ENCODE peak calls at places on chromosome 19, in nine cellular contexts. One of them, this sample, is unnamed.

GRCh38 chr19:37867831-37868230 is 38.6 kb downstream of the WDR87 start:
- DNase-seq in colonic mucosa: no peak
- DNase-seq in heart right ventricle: no peak
- DNase-seq in mucosa of descending colon: peak; percentile 4
- DNase-seq in AG04450: peak; percentile 53
- DNase-seq in neural progenitor cell: no peak
- DNase-seq in upper lobe of left lung: no peak
- DNase-seq in hepatocyte: peak; percentile 18
- DNase-seq in body of pancreas: no peak
- DNase-seq in this sample: no peak

GRCh38 chr19:34428549-34429285 is 536 bp downstream of the UBA2 start:
- DNase-seq in colonic mucosa: no peak
- DNase-seq in heart right ventricle: peak; percentile 51
- DNase-seq in mucosa of descending colon: peak; percentile 44
- DNase-seq in AG04450: no peak
- DNase-seq in neural progenitor cell: peak; percentile 61
- DNase-seq in upper lobe of left lung: peak; percentile 31
- DNase-seq in hepatocyte: peak; percentile 58
- DNase-seq in body of pancreas: peak; percentile 17
- DNase-seq in this sample: peak; percentile 43

GRCh38 chr19:1608414-1609391 is 3.4 kb upstream of the UQCR11 start:
- DNase-seq in colonic mucosa: no peak
- DNase-seq in heart right ventricle: no peak
- DNase-seq in mucosa of descending colon: peak; percentile 43
- DNase-seq in AG04450: no peak
- DNase-seq in neural progenitor cell: no peak
- DNase-seq in upper lobe of left lung: no peak
- DNase-seq in hepatocyte: no peak
- DNase-seq in body of pancreas: no peak
- DNase-seq in this sample: peak; percentile 49

GRCh38 chr19:4456566-4456842 is 1.1 kb downstream of the UBXN6 start:
- DNase-seq in colonic mucosa: peak; percentile 45
- DNase-seq in heart right ventricle: no peak
- DNase-seq in mucosa of descending colon: no peak
- DNase-seq in AG04450: no peak
- DNase-seq in neural progenitor cell: peak; percentile 53
- DNase-seq in upper lobe of left lung: peak; percentile 55
- DNase-seq in hepatocyte: peak; percentile 86
- DNase-seq in body of pancreas: peak; percentile 35
- DNase-seq in this sample: no peak

GRCh38 chr19:1370579-1371361 is 12.9 kb upstream of the NDUFS7 start:
- DNase-seq in colonic mucosa: no peak
- DNase-seq in heart right ventricle: no peak
- DNase-seq in mucosa of descending colon: no peak
- DNase-seq in AG04450: no peak
- DNase-seq in neural progenitor cell: no peak
- DNase-seq in upper lobe of left lung: no peak
- DNase-seq in hepatocyte: no peak
- DNase-seq in body of pancreas: no peak
- DNase-seq in this sample: no peak

GRCh38 chr19:43316591-43317319 is 36.7 kb upstream of the CD177 start:
- DNase-seq in colonic mucosa: peak; percentile 54
- DNase-seq in heart right ventricle: no peak
- DNase-seq in mucosa of descending colon: peak; percentile 48
- DNase-seq in AG04450: no peak
- DNase-seq in neural progenitor cell: peak; percentile 91
- DNase-seq in upper lobe of left lung: no peak
- DNase-seq in hepatocyte: peak; percentile 83
- DNase-seq in body of pancreas: no peak
- DNase-seq in this sample: no peak

GRCh38 chr19:1065606-1066109 is 1.3 kb upstream of the ARHGAP45 start:
- DNase-seq in colonic mucosa: peak; percentile 78
- DNase-seq in heart right ventricle: no peak
- DNase-seq in mucosa of descending colon: peak; percentile 68
- DNase-seq in AG04450: no peak
- DNase-seq in neural progenitor cell: no peak
- DNase-seq in upper lobe of left lung: peak; percentile 83
- DNase-seq in hepatocyte: peak; percentile 75
- DNase-seq in body of pancreas: no peak
- DNase-seq in this sample: no peak

GRCh38 chr19:3145909-3146676 is 10.3 kb downstream of the GNA15 start:
- DNase-seq in colonic mucosa: no peak
- DNase-seq in heart right ventricle: no peak
- DNase-seq in mucosa of descending colon: no peak
- DNase-seq in AG04450: no peak
- DNase-seq in neural progenitor cell: peak; percentile 1
- DNase-seq in upper lobe of left lung: peak; percentile 69
- DNase-seq in hepatocyte: no peak
- DNase-seq in body of pancreas: peak; percentile 59
- DNase-seq in this sample: no peak

GRCh38 chr19:34678421-34678820 is 943 bp downstream of the ZNF302 start:
- DNase-seq in colonic mucosa: no peak
- DNase-seq in heart right ventricle: no peak
- DNase-seq in mucosa of descending colon: peak; percentile 12
- DNase-seq in AG04450: no peak
- DNase-seq in neural progenitor cell: no peak
- DNase-seq in upper lobe of left lung: no peak
- DNase-seq in hepatocyte: no peak
- DNase-seq in body of pancreas: peak; percentile 68
- DNase-seq in this sample: no peak

GRCh38 chr19:48239582-48240141 is 16.1 kb downstream of the CARD8 start:
- DNase-seq in colonic mucosa: no peak
- DNase-seq in heart right ventricle: no peak
- DNase-seq in mucosa of descending colon: no peak
- DNase-seq in AG04450: no peak
- DNase-seq in neural progenitor cell: no peak
- DNase-seq in upper lobe of left lung: no peak
- DNase-seq in hepatocyte: no peak
- DNase-seq in body of pancreas: no peak
- DNase-seq in this sample: no peak

GRCh38 chr19:45676851-45677263 is 8.8 kb downstream of the GIPR start:
- DNase-seq in colonic mucosa: peak; percentile 37
- DNase-seq in heart right ventricle: no peak
- DNase-seq in mucosa of descending colon: peak; percentile 50
- DNase-seq in AG04450: no peak
- DNase-seq in neural progenitor cell: no peak
- DNase-seq in upper lobe of left lung: peak; percentile 37
- DNase-seq in hepatocyte: peak; percentile 49
- DNase-seq in body of pancreas: peak; percentile 59
- DNase-seq in this sample: peak; percentile 44

GRCh38 chr19:2573916-2574315 is 98.0 kb downstream of the GADD45B start:
- DNase-seq in colonic mucosa: no peak
- DNase-seq in heart right ventricle: no peak
- DNase-seq in mucosa of descending colon: no peak
- DNase-seq in AG04450: no peak
- DNase-seq in neural progenitor cell: no peak
- DNase-seq in upper lobe of left lung: no peak
- DNase-seq in hepatocyte: no peak
- DNase-seq in body of pancreas: no peak
- DNase-seq in this sample: no peak

GRCh38 chr19:10116085-10116865 is 3.4 kb downstream of the EIF3G start:
- DNase-seq in colonic mucosa: no peak
- DNase-seq in heart right ventricle: no peak
- DNase-seq in mucosa of descending colon: no peak
- DNase-seq in AG04450: no peak
- DNase-seq in neural progenitor cell: no peak
- DNase-seq in upper lobe of left lung: no peak
- DNase-seq in hepatocyte: no peak
- DNase-seq in body of pancreas: no peak
- DNase-seq in this sample: no peak

GRCh38 chr19:38727868-38728660 is 16.2 kb downstream of the CAPN12 start:
- DNase-seq in colonic mucosa: no peak
- DNase-seq in heart right ventricle: no peak
- DNase-seq in mucosa of descending colon: no peak
- DNase-seq in AG04450: no peak
- DNase-seq in neural progenitor cell: no peak
- DNase-seq in upper lobe of left lung: no peak
- DNase-seq in hepatocyte: peak; percentile 62
- DNase-seq in body of pancreas: peak; percentile 5
- DNase-seq in this sample: no peak

GRCh38 chr19:7748756-7749155 is 1.4 kb upstream of the CD209 start:
- DNase-seq in colonic mucosa: no peak
- DNase-seq in heart right ventricle: no peak
- DNase-seq in mucosa of descending colon: no peak
- DNase-seq in AG04450: no peak
- DNase-seq in neural progenitor cell: no peak
- DNase-seq in upper lobe of left lung: no peak
- DNase-seq in hepatocyte: no peak
- DNase-seq in body of pancreas: peak; percentile 30
- DNase-seq in this sample: no peak

GRCh38 chr19:33193864-33194362 is at the start of gene LRP3:
- DNase-seq in colonic mucosa: peak; percentile 41
- DNase-seq in heart right ventricle: peak; percentile 59
- DNase-seq in mucosa of descending colon: peak; percentile 27
- DNase-seq in AG04450: no peak
- DNase-seq in neural progenitor cell: peak; percentile 84
- DNase-seq in upper lobe of left lung: peak; percentile 48
- DNase-seq in hepatocyte: peak; percentile 83
- DNase-seq in body of pancreas: peak; percentile 54
- DNase-seq in this sample: no peak

GRCh38 chr19:14561832-14562351 is 10.0 kb downstream of the NDUFB7 start:
- DNase-seq in colonic mucosa: no peak
- DNase-seq in heart right ventricle: peak; percentile 57
- DNase-seq in mucosa of descending colon: no peak
- DNase-seq in AG04450: no peak
- DNase-seq in neural progenitor cell: no peak
- DNase-seq in upper lobe of left lung: no peak
- DNase-seq in hepatocyte: peak; percentile 18
- DNase-seq in body of pancreas: peak; percentile 34
- DNase-seq in this sample: no peak

GRCh38 chr19:45638930-45639729 is at the start of gene EML2:
- DNase-seq in colonic mucosa: peak; percentile 78
- DNase-seq in heart right ventricle: peak; percentile 55
- DNase-seq in mucosa of descending colon: peak; percentile 80
- DNase-seq in AG04450: no peak
- DNase-seq in neural progenitor cell: peak; percentile 94
- DNase-seq in upper lobe of left lung: peak; percentile 72
- DNase-seq in hepatocyte: peak; percentile 79
- DNase-seq in body of pancreas: peak; percentile 58
- DNase-seq in this sample: peak; percentile 69

GRCh38 chr19:47273313-47274070 is 1.2 kb upstream of the INAFM1 start:
- DNase-seq in colonic mucosa: peak; percentile 97
- DNase-seq in heart right ventricle: peak; percentile 91
- DNase-seq in mucosa of descending colon: peak; percentile 97
- DNase-seq in AG04450: peak; percentile 77
- DNase-seq in neural progenitor cell: peak; percentile 96
- DNase-seq in upper lobe of left lung: peak; percentile 96
- DNase-seq in hepatocyte: peak; percentile 97
- DNase-seq in body of pancreas: peak; percentile 94
- DNase-seq in this sample: peak; percentile 92

GRCh38 chr19:49590971-49591730 is at the start of gene PRR12:
- DNase-seq in colonic mucosa: peak; percentile 65
- DNase-seq in heart right ventricle: peak; percentile 68
- DNase-seq in mucosa of descending colon: peak; percentile 65
- DNase-seq in AG04450: peak; percentile 32
- DNase-seq in neural progenitor cell: peak; percentile 88
- DNase-seq in upper lobe of left lung: peak; percentile 50
- DNase-seq in hepatocyte: peak; percentile 80
- DNase-seq in body of pancreas: peak; percentile 68
- DNase-seq in this sample: peak; percentile 83

GRCh38 chr19:8194528-8195275 is 14.5 kb upstream of the CERS4 start:
- DNase-seq in colonic mucosa: peak; percentile 30
- DNase-seq in heart right ventricle: peak; percentile 20
- DNase-seq in mucosa of descending colon: peak; percentile 33
- DNase-seq in AG04450: no peak
- DNase-seq in neural progenitor cell: no peak
- DNase-seq in upper lobe of left lung: peak; percentile 37
- DNase-seq in hepatocyte: no peak
- DNase-seq in body of pancreas: no peak
- DNase-seq in this sample: peak; percentile 84

GRCh38 chr19:13153627-13154240 is 3.5 kb downstream of the IER2 start:
- DNase-seq in colonic mucosa: peak; percentile 42
- DNase-seq in heart right ventricle: peak; percentile 49
- DNase-seq in mucosa of descending colon: peak; percentile 41
- DNase-seq in AG04450: no peak
- DNase-seq in neural progenitor cell: no peak
- DNase-seq in upper lobe of left lung: no peak
- DNase-seq in hepatocyte: peak; percentile 59
- DNase-seq in body of pancreas: peak; percentile 60
- DNase-seq in this sample: peak; percentile 78
- TF ChIP-seq CTCF in colonic mucosa: no peak
- TF ChIP-seq CTCF in heart right ventricle: peak; percentile 22
- TF ChIP-seq CTCF in mucosa of descending colon: no peak
- TF ChIP-seq CTCF in AG04450: peak; percentile 12
- TF ChIP-seq CTCF in neural progenitor cell: peak; percentile 22
- TF ChIP-seq CTCF in upper lobe of left lung: no peak
- TF ChIP-seq CTCF in hepatocyte: peak; percentile 12
- TF ChIP-seq CTCF in body of pancreas: no peak
- TF ChIP-seq CTCF in this sample: peak; percentile 19

GRCh38 chr19:55993492-55993891 is 6.9 kb downstream of the NLRP5 start:
- DNase-seq in colonic mucosa: no peak
- DNase-seq in heart right ventricle: no peak
- DNase-seq in mucosa of descending colon: no peak
- DNase-seq in AG04450: no peak
- DNase-seq in neural progenitor cell: no peak
- DNase-seq in upper lobe of left lung: no peak
- DNase-seq in hepatocyte: no peak
- DNase-seq in body of pancreas: no peak
- DNase-seq in this sample: no peak
- H3K9me3 ChIP-seq in colonic mucosa: no peaks in the 10 kb centered on the region
- H3K9me3 ChIP-seq in heart right ventricle: no peaks in the 10 kb centered on the region
- H3K9me3 ChIP-seq in mucosa of descending colon: no peaks in the 10 kb centered on the region
- H3K9me3 ChIP-seq in AG04450: peaks cover 17% of the 10 kb centered on the region
- H3K9me3 ChIP-seq in neural progenitor cell: peaks cover 5% of the 10 kb centered on the region
- H3K9me3 ChIP-seq in upper lobe of left lung: no peaks in the 10 kb centered on the region
- H3K9me3 ChIP-seq in hepatocyte: no peaks in the 10 kb centered on the region
- H3K9me3 ChIP-seq in body of pancreas: no peaks in the 10 kb centered on the region
- H3K9me3 ChIP-seq in this sample: peaks cover 6% of the 10 kb centered on the region

GRCh38 chr19:18433039-18433691 is 4.8 kb downstream of the ISYNA1 start:
- DNase-seq in colonic mucosa: no peak
- DNase-seq in heart right ventricle: no peak
- DNase-seq in mucosa of descending colon: no peak
- DNase-seq in AG04450: no peak
- DNase-seq in neural progenitor cell: peak; percentile 50
- DNase-seq in upper lobe of left lung: no peak
- DNase-seq in hepatocyte: no peak
- DNase-seq in body of pancreas: no peak
- DNase-seq in this sample: peak; percentile 38
- TF ChIP-seq CTCF in colonic mucosa: no peak
- TF ChIP-seq CTCF in heart right ventricle: no peak
- TF ChIP-seq CTCF in mucosa of descending colon: no peak
- TF ChIP-seq CTCF in AG04450: no peak
- TF ChIP-seq CTCF in neural progenitor cell: no peak
- TF ChIP-seq CTCF in upper lobe of left lung: no peak
- TF ChIP-seq CTCF in hepatocyte: no peak
- TF ChIP-seq CTCF in body of pancreas: no peak
- TF ChIP-seq CTCF in this sample: no peak

GRCh38 chr19:55801416-55801815 is 30.4 kb downstream of the NLRP11 start:
- DNase-seq in colonic mucosa: no peak
- DNase-seq in heart right ventricle: no peak
- DNase-seq in mucosa of descending colon: no peak
- DNase-seq in AG04450: no peak
- DNase-seq in neural progenitor cell: no peak
- DNase-seq in upper lobe of left lung: no peak
- DNase-seq in hepatocyte: no peak
- DNase-seq in body of pancreas: no peak
- DNase-seq in this sample: peak; percentile 57
- H3K9me3 ChIP-seq in colonic mucosa: no peaks in the 10 kb centered on the region
- H3K9me3 ChIP-seq in heart right ventricle: no peaks in the 10 kb centered on the region
- H3K9me3 ChIP-seq in mucosa of descending colon: no peaks in the 10 kb centered on the region
- H3K9me3 ChIP-seq in AG04450: peaks cover 19% of the 10 kb centered on the region
- H3K9me3 ChIP-seq in neural progenitor cell: peaks cover 7% of the 10 kb centered on the region
- H3K9me3 ChIP-seq in upper lobe of left lung: no peaks in the 10 kb centered on the region
- H3K9me3 ChIP-seq in hepatocyte: no peaks in the 10 kb centered on the region
- H3K9me3 ChIP-seq in body of pancreas: no peaks in the 10 kb centered on the region
- H3K9me3 ChIP-seq in this sample: peaks cover 5% of the 10 kb centered on the region

This sample was measured in OCI-LY7.